ENCODE peak calls at places on chromosomes 13 and 19, in eight cellular contexts. A is foreskin fibroblast; T is hypothalamus; E is activated CD4-positive, alpha-beta T cell treated with anti-CD3 and anti-CD28 coated beads, Interleukin-2, amount 10 ng/mL, durations not matched to agents 7 days and 5 days; R is GM19239; P is hippocampal formation; V is T follicular helper cell; K is stimulated activated CD4-positive, alpha-beta T cell treated with anti-CD3 and anti-CD28 coated beads, Interleukin-4, amount 100 ng/mL, for 1 hour. N is an unnamed sample.
A peak's percentile ranks its signal among the peaks of the same experiment; 100 is the strongest.

GRCh38 chr13:75787249-75787940 is 151.3 kb downstream of the LMO7 start:
- DNase-seq in A (peak; percentile 69), T (no peak), E (no peak), R (no peak), P (no peak), V (no peak), K (no peak), N (no peak)

GRCh38 chr13:110820311-110820710 is 94.6 kb downstream of the ANKRD10 start:
- DNase-seq in A (no peak), T (no peak), E (no peak), R (no peak), P (no peak), V (no peak), K (no peak), N (no peak)

GRCh38 chr19:10838377-10838776 is 2.4 kb upstream of the TMED1 start:
- DNase-seq in A (no peak), T (no peak), E (no peak), R (no peak), P (no peak), V (no peak), K (no peak), N (no peak)

GRCh38 chr19:38944981-38945506 is 14.3 kb downstream of the MRPS12 start:
- DNase-seq in A (peak; percentile 19), T (no peak), E (no peak), R (no peak), P (no peak), V (no peak), K (no peak), N (no peak)

GRCh38 chr13:23984541-23984940 is 87.2 kb upstream of the C1QTNF9B start:
- DNase-seq in A (no peak), T (no peak), E (no peak), R (no peak), P (no peak), V (no peak), K (no peak), N (no peak)

GRCh38 chr13:39451301-39451700 is 151.7 kb downstream of the LHFPL6 start:
- DNase-seq in A (peak; percentile 9), T (no peak), E (no peak), R (no peak), P (no peak), V (no peak), K (no peak), N (no peak)

GRCh38 chr13:48210178-48210577 is 22.8 kb upstream of the ITM2B start:
- DNase-seq in A (peak; percentile 81), T (no peak), E (no peak), R (no peak), P (no peak), V (no peak), K (no peak), N (no peak)

GRCh38 chr19:11560404-11560988 is 1.5 kb upstream of the ELOF1 start:
- DNase-seq in A (peak; percentile 86), T (no peak), E (peak; percentile 81), R (peak; percentile 54), P (peak; percentile 45), V (peak; percentile 34), K (peak; percentile 28), N (peak; percentile 65)

GRCh38 chr13:109812375-109812774 is 26.0 kb upstream of the IRS2 start:
- DNase-seq in A (no peak), T (no peak), E (no peak), R (no peak), P (no peak), V (no peak), K (no peak), N (no peak)

GRCh38 chr19:13983213-13983889 is 22.8 kb downstream of the RFX1 start:
- DNase-seq in A (no peak), T (no peak), E (peak; percentile 34), R (no peak), P (no peak), V (peak; percentile 26), K (no peak), N (no peak)

GRCh38 chr13:111065698-111066097 is 49.4 kb upstream of the ARHGEF7 start:
- DNase-seq in A (no peak), T (no peak), E (no peak), R (no peak), P (no peak), V (no peak), K (no peak), N (no peak)

GRCh38 chr13:27425151-27425917 is 915 bp downstream of the GTF3A start:
- DNase-seq in A (peak; percentile 24), T (no peak), E (no peak), R (no peak), P (no peak), V (no peak), K (no peak), N (no peak)

GRCh38 chr13:80469841-80470378 is 129.0 kb upstream of the SPRY2 start:
- DNase-seq in A (peak; percentile 97), T (no peak), E (no peak), R (no peak), P (peak; percentile 25), V (no peak), K (no peak), N (peak; percentile 99)

GRCh38 chr13:49357694-49358093 is 86.2 kb downstream of the CAB39L start:
- DNase-seq in A (peak; percentile 75), T (no peak), E (no peak), R (no peak), P (no peak), V (no peak), K (no peak), N (no peak)

GRCh38 chr19:31119951-31120690 is 229.1 kb downstream of the TSHZ3 start:
- DNase-seq in A (no peak), T (no peak), E (no peak), R (no peak), P (no peak), V (no peak), K (no peak), N (no peak)

GRCh38 chr19:46766569-46767317 is 20.5 kb upstream of the STRN4 start:
- DNase-seq in A (peak; percentile 39), T (no peak), E (peak; percentile 68), R (peak; percentile 68), P (no peak), V (peak; percentile 46), K (peak; percentile 63), N (no peak)

GRCh38 chr13:113629814-113630213 is 28.2 kb downstream of the ATP4B start:
- DNase-seq in A (no peak), T (no peak), E (no peak), R (no peak), P (no peak), V (no peak), K (no peak), N (no peak)

GRCh38 chr13:26019881-26020535 is 31.8 kb downstream of the SHISA2 start:
- DNase-seq in A (peak; percentile 10), T (no peak), E (no peak), R (no peak), P (no peak), V (no peak), K (no peak), N (no peak)

GRCh38 chr13:98478134-98479129 is 98.5 kb downstream of the STK24 start:
- DNase-seq in A (peak; percentile 56), T (no peak), E (no peak), R (peak; percentile 43), P (no peak), V (no peak), K (no peak), N (no peak)

GRCh38 chr19:44212865-44213346 is 574 bp downstream of the ZNF227 start:
- DNase-seq in A (peak; percentile 65), T (no peak), E (no peak), R (no peak), P (no peak), V (no peak), K (no peak), N (no peak)